ENCODE peak calls at places on chromosomes 1 and 21, in seven cellular contexts. T, O, B, F, L, D and E are unnamed samples.
A peak's percentile ranks its signal among the peaks of the same experiment; 100 is the strongest.

GRCh38 chr1:173112129-173112528 is 61.4 kb upstream of the TNFSF18 start:
- DNase-seq in T (peak; percentile 87), O (no peak), B (no peak), F (no peak), L (peak; percentile 68), D (no peak), E (no peak)

GRCh38 chr1:99445486-99445885 is 181.2 kb downstream of the PLPPR4 start:
- DNase-seq in T (no peak), O (no peak), B (peak; percentile 47), F (peak; percentile 78), L (peak; percentile 59), D (no peak), E (no peak)

GRCh38 chr1:221045842-221046831 is 166.9 kb downstream of the HLX start:
- DNase-seq in T (no peak), O (no peak), B (no peak), F (no peak), L (peak; percentile 33), D (no peak), E (no peak)

GRCh38 chr1:193303849-193304248 is 117.4 kb upstream of the B3GALT2 start:
- DNase-seq in T (no peak), O (no peak), B (no peak), F (no peak), L (no peak), D (no peak), E (no peak)

GRCh38 chr1:57474097-57474750 is 50.4 kb upstream of the DAB1 start:
- DNase-seq in T (peak; percentile 25), O (no peak), B (no peak), F (no peak), L (peak; percentile 7), D (no peak), E (no peak)

GRCh38 chr1:56921486-56921885 is 44.3 kb downstream of the C8B start:
- DNase-seq in T (no peak), O (no peak), B (no peak), F (no peak), L (no peak), D (no peak), E (no peak)

GRCh38 chr1:247326601-247327135 is 5.0 kb downstream of the ZNF496 start:
- DNase-seq in T (no peak), O (no peak), B (no peak), F (no peak), L (no peak), D (no peak), E (no peak)

GRCh38 chr1:221670081-221670480 is 71.8 kb downstream of the DUSP10 start:
- DNase-seq in T (peak; percentile 40), O (no peak), B (no peak), F (no peak), L (no peak), D (no peak), E (no peak)

GRCh38 chr1:235635938-235636663 is 13.5 kb downstream of the GNG4 start:
- DNase-seq in T (peak; percentile 18), O (no peak), B (no peak), F (no peak), L (no peak), D (no peak), E (no peak)

GRCh38 chr1:235633220-235633540 is 16.4 kb downstream of the GNG4 start:
- DNase-seq in T (no peak), O (no peak), B (no peak), F (no peak), L (no peak), D (no peak), E (no peak)

GRCh38 chr1:235631816-235632215 is 17.8 kb downstream of the GNG4 start:
- DNase-seq in T (no peak), O (no peak), B (no peak), F (no peak), L (no peak), D (no peak), E (no peak)

GRCh38 chr1:235628316-235629006 is 21.1 kb downstream of the GNG4 start:
- DNase-seq in T (no peak), O (peak; percentile 53), B (no peak), F (no peak), L (no peak), D (no peak), E (no peak)

GRCh38 chr1:235632538-235633219 is 16.9 kb downstream of the GNG4 start:
- DNase-seq in T (peak; percentile 27), O (no peak), B (no peak), F (peak; percentile 14), L (peak; percentile 43), D (no peak), E (no peak)
- H3K4me3 ChIP-seq in T (no peak overlapping the region), O (no peak overlapping the region), B (no peak overlapping the region), F (peak overlapping the region; percentile 8), L (no peak overlapping the region), D (no peak overlapping the region), E (peak overlapping the region; percentile 33)

DNA sequence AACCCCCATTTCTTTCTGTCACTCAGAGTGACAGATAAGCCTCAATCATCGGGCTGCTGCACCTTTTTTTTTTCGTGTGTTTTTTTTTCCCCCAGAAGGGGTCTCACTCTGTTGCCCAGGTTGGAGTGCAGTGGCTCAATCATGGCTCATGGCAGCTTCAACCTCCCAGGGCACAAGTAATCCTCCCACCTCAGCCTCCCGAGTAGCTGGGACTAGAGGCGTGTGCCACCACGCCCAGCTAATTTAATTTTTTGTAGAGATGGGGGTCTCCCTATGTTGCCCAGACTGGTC is 1.2 kb upstream of the TMPRSS2 start:
- DNase-seq in T (no peak), O (no peak), B (no peak), F (no peak), L (no peak), D (no peak), E (no peak)
- TF ChIP-seq CTCF in T (no peak), O (no peak), B (no peak), F (no peak), L (no peak), D (no peak), E (no peak)

GRCh38 chr21:26388731-26389231 is 184.3 kb downstream of the CYYR1 start:
- DNase-seq in T (peak; percentile 89), O (no peak), B (peak; percentile 45), F (no peak), L (peak; percentile 63), D (peak; percentile 2), E (no peak)

GRCh38 chr21:26391166-26391565 is 181.9 kb downstream of the CYYR1 start:
- DNase-seq in T (peak; percentile 54), O (no peak), B (no peak), F (no peak), L (no peak), D (no peak), E (no peak)

GRCh38 chr21:26389971-26390641 is 183.0 kb downstream of the CYYR1 start:
- DNase-seq in T (peak; percentile 100), O (no peak), B (peak; percentile 65), F (peak; percentile 47), L (peak; percentile 44), D (peak; percentile 10), E (no peak)

DNA sequence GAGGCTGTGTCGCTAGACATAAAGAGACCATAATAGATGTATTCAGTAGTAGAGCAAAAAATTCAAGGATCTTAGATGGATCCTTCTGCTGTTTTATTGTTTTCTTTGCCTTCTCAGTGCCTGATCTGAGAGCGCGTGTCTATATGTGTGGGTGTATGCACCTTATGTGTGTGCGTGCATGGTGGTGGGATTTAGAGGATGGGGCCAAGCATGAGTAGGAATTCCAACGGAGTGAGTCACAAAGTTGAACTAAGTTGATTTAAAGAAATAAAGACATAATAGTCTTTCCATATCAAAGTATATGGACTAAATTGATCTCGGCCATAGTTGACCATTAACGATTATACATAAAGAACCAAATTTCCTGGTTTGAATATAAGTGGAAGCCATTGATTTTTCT is 178.7 kb downstream of the CYYR1 start:
- DNase-seq in T (no peak), O (no peak), B (no peak), F (no peak), L (no peak), D (no peak), E (no peak)
- H3K4me3 ChIP-seq in T (no peak overlapping the region), O (no peak overlapping the region), B (no peak overlapping the region), F (no peak overlapping the region), L (no peak overlapping the region), D (no peak overlapping the region), E (no peak overlapping the region)

DNA sequence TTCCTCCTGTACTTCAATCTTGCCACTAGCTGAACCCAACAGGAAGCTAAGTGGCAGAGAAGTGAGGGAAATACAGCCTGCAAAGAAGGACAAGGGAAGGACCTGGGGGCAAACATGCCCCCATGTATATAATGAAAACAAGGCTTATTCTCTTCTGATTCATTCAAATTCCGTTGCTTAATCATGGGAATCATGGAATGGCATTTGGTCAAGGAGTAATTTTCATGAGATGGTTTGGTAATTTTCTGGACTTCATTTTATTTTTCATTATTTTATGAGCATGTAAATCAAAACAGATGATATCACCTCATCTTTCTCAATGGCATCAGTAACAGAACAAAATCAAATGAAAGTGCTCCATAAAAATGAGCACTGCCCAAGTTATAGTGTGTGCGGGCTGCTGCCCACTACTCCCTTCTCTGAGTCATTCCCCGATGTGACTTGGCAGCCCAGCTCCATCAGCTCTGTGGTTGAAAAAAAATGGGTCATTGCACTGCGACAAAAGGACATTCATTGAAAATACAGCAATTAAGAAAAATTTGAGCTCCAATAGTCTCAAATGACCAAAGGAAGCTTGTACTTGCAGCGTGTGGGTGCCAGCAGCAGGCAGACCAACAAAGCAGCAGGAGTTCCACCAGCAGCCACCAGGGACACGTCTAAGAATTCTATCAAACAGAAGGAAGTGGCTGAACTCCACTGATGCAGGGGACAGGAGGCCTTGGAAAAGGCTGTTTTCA is 84.3 kb upstream of the VAV3 start:
- DNase-seq in T (no peak), O (peak; percentile 65), B (no peak), F (peak; percentile 29), L (peak; percentile 28), D (peak; percentile 6), E (no peak)
- TF ChIP-seq CTCF in T (peak; percentile 27), O (peak; percentile 32), B (peak; percentile 60), F (peak; percentile 57), L (peak; percentile 54), D (no peak), E (peak; percentile 13)

DNA sequence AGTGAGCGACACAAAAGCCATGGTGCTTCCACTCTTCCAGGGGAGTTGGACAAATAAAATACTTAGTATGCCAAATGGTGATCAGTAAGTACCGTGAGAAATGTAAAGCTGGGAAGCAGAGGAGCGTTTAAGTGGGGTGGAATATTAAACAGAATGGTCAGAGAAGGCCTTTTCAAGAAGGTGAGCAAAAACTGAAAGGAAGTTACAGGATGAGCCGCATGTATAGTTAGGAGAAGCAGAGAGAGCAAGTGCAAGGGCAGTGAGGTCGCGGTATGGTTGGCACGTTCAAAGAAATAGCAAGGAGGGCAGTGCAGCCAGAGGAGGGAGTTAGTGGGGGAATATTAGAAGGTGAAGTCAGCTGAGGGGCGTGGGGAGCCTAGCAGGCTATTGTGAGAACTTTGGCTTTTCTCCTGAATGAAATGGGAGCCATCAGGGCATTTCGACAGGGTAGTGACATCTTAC is 748 bp upstream of the ATP6V0B start:
- DNase-seq in T (no peak), O (peak; percentile 61), B (no peak), F (no peak), L (no peak), D (peak; percentile 46), E (no peak)
- H3K4me3 ChIP-seq in T (peak overlapping the region; percentile 92), O (peak overlapping the region; percentile 96), B (peak overlapping the region; percentile 86), F (peak overlapping the region; percentile 93), L (peak overlapping the region; percentile 94), D (peak overlapping the region; percentile 95), E (peak overlapping the region; percentile 85)